ENCODE peak calls at places on chromosomes 13 and 19, in seven cellular contexts. M is T-cell, E is heart right ventricle, Z is neuronal stem cell, R is lung microvascular endothelial cell, C is activated T-cell treated with anti-CD3 and anti-CD28 coated beads for 1 hour, V is A172. B is an unnamed sample.

GRCh38 chr19:16338470-16339360 is 14.1 kb downstream of the KLF2 start:
- DNase-seq in Z (no peak), R (peak; percentile 64), C (no peak), M (no peak), V (peak; percentile 99), E (no peak), B (peak; percentile 53)

GRCh38 chr19:53355739-53356138 is 9.8 kb upstream of the ZNF525 start:
- DNase-seq in Z (no peak), C (no peak), V (no peak), R (no peak), E (no peak), M (no peak), B (no peak)

GRCh38 chr19:11754663-11755062 is 12.1 kb upstream of the ZNF441 start:
- DNase-seq in E (no peak), C (no peak), V (no peak), M (no peak), R (no peak), Z (no peak), B (no peak)

GRCh38 chr19:51760811-51761356 is at the start of gene FPR2:
- DNase-seq in Z (no peak), M (no peak), E (no peak), C (no peak), R (no peak), V (no peak), B (no peak)

GRCh38 chr19:5103061-5103701 is 134.3 kb downstream of the KDM4B start:
- DNase-seq in M (no peak), Z (no peak), E (peak; percentile 63), R (peak; percentile 74), V (no peak), C (no peak), B (no peak)

GRCh38 chr13:93116809-93117208 is 109.8 kb upstream of the GPC6 start:
- DNase-seq in M (no peak), R (no peak), V (no peak), E (no peak), C (no peak), Z (no peak), B (no peak)

GRCh38 chr13:39016789-39017188 is 21.1 kb downstream of the PROSER1 start:
- DNase-seq in V (peak; percentile 13), E (no peak), Z (peak; percentile 42), M (no peak), R (peak; percentile 72), C (no peak), B (peak; percentile 2)

GRCh38 chr13:100339411-100339935 is 249.1 kb downstream of the GGACT start:
- DNase-seq in Z (no peak), M (no peak), C (no peak), E (no peak), R (no peak), V (no peak), B (no peak)

GRCh38 chr13:76693086-76693485 is 193.1 kb downstream of the KCTD12 start:
- DNase-seq in Z (no peak), M (no peak), E (no peak), R (no peak), C (no peak), V (no peak), B (no peak)

GRCh38 chr13:67515895-67516294 is 285.8 kb upstream of the PCDH9 start:
- DNase-seq in E (no peak), Z (no peak), V (peak; percentile 5), R (no peak), M (no peak), C (no peak), B (no peak)

GRCh38 chr19:10037367-10037766 is 24.1 kb downstream of the RDH8 start:
- DNase-seq in M (no peak), Z (no peak), R (no peak), E (no peak), V (no peak), C (no peak), B (no peak)

GRCh38 chr19:41219924-41220567 is 1.0 kb downstream of the AXL start:
- DNase-seq in Z (no peak), V (peak; percentile 62), R (no peak), M (no peak), C (no peak), E (peak; percentile 59), B (no peak)

GRCh38 chr13:106997219-106997618 is 429.3 kb upstream of the ARGLU1 start:
- DNase-seq in Z (no peak), C (no peak), M (no peak), E (no peak), R (no peak), V (no peak), B (no peak)

GRCh38 chr19:11856568-11857264 is 8.2 kb downstream of the ZNF439 start:
- DNase-seq in M (no peak), E (no peak), C (no peak), V (no peak), Z (no peak), R (no peak), B (no peak)

GRCh38 chr19:20254151-20254550 is 87.1 kb downstream of the ZNF486 start:
- DNase-seq in E (no peak), R (no peak), M (no peak), V (no peak), Z (no peak), C (no peak), B (no peak)

GRCh38 chr19:41548954-41549688 is 26.8 kb upstream of the CEACAM21 start:
- DNase-seq in E (peak; percentile 35), M (peak; percentile 60), R (peak; percentile 48), Z (peak; percentile 37), C (peak; percentile 59), V (no peak), B (peak; percentile 69)

GRCh38 chr13:44806841-44807240 is 182.4 kb downstream of the NUFIP1 start:
- DNase-seq in M (no peak), Z (no peak), C (no peak), E (no peak), V (no peak), R (no peak), B (no peak)

GRCh38 chr19:38209671-38210457 is 14.2 kb downstream of the DPF1 start:
- DNase-seq in R (peak; percentile 33), Z (peak; percentile 53), C (no peak), M (no peak), E (peak; percentile 75), V (no peak), B (no peak)

GRCh38 chr19:19452241-19453128 is 47.0 kb downstream of the GATAD2A start:
- DNase-seq in M (no peak), C (no peak), E (no peak), R (peak; percentile 52), Z (no peak), V (no peak), B (no peak)

GRCh38 chr13:57946361-57946760 is 314.8 kb downstream of the PCDH17 start:
- DNase-seq in Z (no peak), V (no peak), M (no peak), C (no peak), R (no peak), E (no peak), B (no peak)

GRCh38 chr19:50548191-50549058 is 19.8 kb downstream of the LRRC4B start:
- DNase-seq in E (no peak), M (no peak), C (no peak), R (no peak), Z (no peak), V (no peak), B (no peak)

GRCh38 chr13:47064381-47064780 is 167.5 kb upstream of the HTR2A start:
- DNase-seq in E (no peak), Z (no peak), C (no peak), V (no peak), R (no peak), M (no peak), B (no peak)

GRCh38 chr19:42363614-42364346 is 26.3 kb downstream of the CNFN start:
- DNase-seq in Z (no peak), C (no peak), E (no peak), V (no peak), R (no peak), M (no peak), B (no peak)

GRCh38 chr13:24223341-24224231 is 63.1 kb downstream of the SPATA13 start:
- DNase-seq in Z (no peak), V (no peak), C (no peak), R (no peak), M (no peak), E (peak; percentile 21), B (no peak)

GRCh38 chr13:44267966-44268365 is 105.7 kb upstream of the SERP2 start:
- DNase-seq in Z (no peak), C (no peak), M (no peak), R (no peak), V (peak; percentile 88), E (no peak), B (no peak)

GRCh38 chr19:32901504-32902161 is 32.1 kb upstream of the SLC7A9 start:
- DNase-seq in E (no peak), V (no peak), Z (no peak), R (no peak), M (no peak), C (no peak), B (no peak)

GRCh38 chr13:108315273-108315672 is 45.8 kb downstream of the TNFSF13B start:
- DNase-seq in Z (no peak), E (no peak), M (no peak), C (no peak), R (no peak), V (no peak), B (no peak)

GRCh38 chr19:48968813-48969218 is 3.7 kb downstream of the FTL start:
- DNase-seq in C (no peak), M (no peak), E (no peak), Z (no peak), R (no peak), V (no peak), B (no peak)

GRCh38 chr13:41596190-41596589 is 138.8 kb downstream of the RGCC start:
- DNase-seq in V (no peak), Z (no peak), R (peak; percentile 19), E (no peak), M (no peak), C (no peak), B (no peak)

GRCh38 chr13:59312776-59313175 is 851.0 kb downstream of the DIAPH3 start:
- DNase-seq in C (no peak), V (no peak), E (no peak), Z (no peak), M (no peak), R (no peak), B (no peak)

GRCh38 chr13:21243045-21243842 is 66.8 kb downstream of the MRPL57 start:
- DNase-seq in R (no peak), M (no peak), Z (no peak), E (no peak), V (no peak), C (no peak), B (no peak)

GRCh38 chr13:24251525-24251924 is 57.9 kb upstream of the C1QTNF9 start:
- DNase-seq in V (no peak), E (no peak), C (peak; percentile 67), M (peak; percentile 89), Z (no peak), R (no peak), B (peak; percentile 89)

GRCh38 chr19:34313188-34313587 is 51.8 kb upstream of the GPI start:
- DNase-seq in C (no peak), Z (no peak), M (no peak), E (peak; percentile 25), V (peak; percentile 73), R (no peak), B (no peak)

B was measured in CD8-positive, alpha-beta memory T cell.